ENCODE peak calls at places on chromosomes 2 and 18, in eight cellular contexts. C is posterior cingulate gyrus; F is activated T-helper 1 cell treated with anti-CD3 and anti-CD28 coated beads, Interleukin-2, amount 50 U/mL, for 16 hours; W is AG09309; G is lower leg skin; E is Right ventricle myocardium superior; V is NCI-H2081; A is cardiac fibroblast. X is an unnamed sample.

GRCh38 chr18:74310411-74310810 is 5.2 kb upstream of the C18orf63 start:
- DNase-seq in A (peak), C (no peak), V (no peak), G (no peak), F (no peak), W (no peak), E (no peak), X (no peak)

GRCh38 chr2:226873051-226873620 is 37.3 kb downstream of the RHBDD1 start:
- DNase-seq in E (no peak), C (no peak), F (no peak), G (no peak), W (no peak), V (no peak), A (peak), X (no peak)

GRCh38 chr18:79911871-79912270 is 39.6 kb downstream of the SLC66A2 start:
- DNase-seq in F (no peak), C (no peak), V (no peak), E (no peak), G (no peak), W (no peak), A (no peak), X (no peak)

GRCh38 chr2:21256006-21256405 is 132.2 kb downstream of the TDRD15 start:
- DNase-seq in W (no peak), G (peak), V (peak), A (peak), C (peak), F (no peak), E (no peak), X (no peak)

GRCh38 chr2:3141696-3142095 is 235.9 kb downstream of the EIPR1 start:
- DNase-seq in G (no peak), C (no peak), A (no peak), V (no peak), E (no peak), W (no peak), F (no peak), X (no peak)

GRCh38 chr2:42342061-42342794 is 18.8 kb downstream of the COX7A2L start:
- DNase-seq in F (no peak), C (no peak), A (peak), G (peak), W (peak), E (no peak), V (no peak), X (no peak)

GRCh38 chr2:149715005-149715592 is 127.5 kb upstream of the MMADHC start:
- DNase-seq in C (no peak), G (no peak), W (peak), A (peak), F (no peak), V (peak), E (no peak), X (no peak)

GRCh38 chr2:162072181-162072702 is 1.8 kb downstream of the DPP4 start:
- DNase-seq in V (no peak), E (no peak), W (peak), C (no peak), A (peak), F (no peak), G (no peak), X (no peak)

GRCh38 chr2:125073440-125073839 is 1048.4 kb downstream of the CNTNAP5 start:
- DNase-seq in A (no peak), G (no peak), E (no peak), V (no peak), C (no peak), W (no peak), F (no peak), X (no peak)

GRCh38 chr18:25826377-25826776 is 264.0 kb downstream of the SS18 start:
- DNase-seq in E (no peak), F (no peak), G (no peak), A (no peak), C (no peak), W (no peak), V (no peak), X (no peak)

GRCh38 chr2:45814951-45815621 is 163.6 kb downstream of the PRKCE start:
- DNase-seq in G (no peak), F (no peak), C (no peak), W (no peak), E (no peak), V (peak), A (no peak), X (no peak)

GRCh38 chr18:74733592-74733991 is 135.9 kb downstream of the ZNF407 start:
- DNase-seq in F (no peak), W (no peak), V (no peak), G (no peak), E (no peak), A (no peak), C (no peak), X (no peak)

GRCh38 chr2:66578853-66579158 is 143.9 kb downstream of the MEIS1 start:
- DNase-seq in A (no peak), W (no peak), V (no peak), E (no peak), C (no peak), G (no peak), F (no peak), X (no peak)